ENCODE peak calls at places on chromosomes 7 and 10, in ten cellular contexts. Z, C, X, V, L, R, I, Q, P and U are unnamed samples.

GRCh38 chr10:80684217-80684616 is 146.5 kb downstream of the SH2D4B start:
- DNase-seq in P (no peak), I (no peak), R (no peak), Z (peak; percentile 51), Q (no peak), V (peak; percentile 63), C (no peak), L (no peak), X (no peak), U (no peak)

GRCh38 chr10:91159254-91159783 is 61.1 kb upstream of the PCGF5 start:
- DNase-seq in R (no peak), X (no peak), I (no peak), L (no peak), Z (no peak), V (peak; percentile 15), C (no peak), P (no peak), Q (no peak), U (no peak)

GRCh38 chr7:99459087-99459486 is 6.9 kb downstream of the ATP5MF start:
- DNase-seq in V (peak; percentile 49), R (no peak), Z (peak; percentile 48), L (no peak), Q (no peak), C (no peak), P (no peak), I (no peak), X (no peak), U (no peak)

GRCh38 chr7:7609330-7609729 is 31.2 kb upstream of the UMAD1 start:
- DNase-seq in Z (no peak), V (no peak), I (no peak), P (no peak), L (no peak), X (no peak), C (no peak), Q (no peak), R (no peak), U (no peak)

GRCh38 chr10:86851329-86852207 is 95.1 kb downstream of the BMPR1A start:
- DNase-seq in Q (no peak), X (peak; percentile 74), I (no peak), C (no peak), Z (no peak), R (no peak), V (peak; percentile 71), L (peak; percentile 23), P (no peak), U (no peak)

GRCh38 chr10:31697271-31698168 is 231.1 kb downstream of the ARHGAP12 start:
- DNase-seq in X (peak; percentile 42), C (no peak), Z (no peak), Q (peak; percentile 55), L (peak; percentile 90), I (peak; percentile 43), P (no peak), R (peak; percentile 25), V (peak; percentile 79), U (no peak)

GRCh38 chr10:52318822-52319464 is 4.9 kb downstream of the DKK1 start:
- DNase-seq in C (no peak), R (no peak), P (no peak), V (peak; percentile 95), Z (no peak), X (peak; percentile 71), Q (no peak), L (no peak), I (no peak), U (no peak)

GRCh38 chr10:21727452-21728168 is 193.6 kb downstream of the MLLT10 start:
- DNase-seq in R (no peak), V (peak; percentile 49), C (no peak), L (no peak), Q (peak; percentile 67), P (no peak), I (no peak), Z (no peak), X (no peak), U (no peak)

GRCh38 chr10:107544706-107545520 is 380.4 kb upstream of the SORCS1 start:
- DNase-seq in V (peak; percentile 18), I (no peak), R (no peak), Z (no peak), Q (no peak), X (no peak), L (no peak), P (no peak), C (no peak), U (peak; percentile 75)

GRCh38 chr10:23342213-23342884 is 2.2 kb downstream of the C10orf67 start:
- DNase-seq in R (no peak), X (no peak), V (no peak), I (no peak), L (no peak), Z (no peak), Q (no peak), C (no peak), P (no peak), U (no peak)

DNA sequence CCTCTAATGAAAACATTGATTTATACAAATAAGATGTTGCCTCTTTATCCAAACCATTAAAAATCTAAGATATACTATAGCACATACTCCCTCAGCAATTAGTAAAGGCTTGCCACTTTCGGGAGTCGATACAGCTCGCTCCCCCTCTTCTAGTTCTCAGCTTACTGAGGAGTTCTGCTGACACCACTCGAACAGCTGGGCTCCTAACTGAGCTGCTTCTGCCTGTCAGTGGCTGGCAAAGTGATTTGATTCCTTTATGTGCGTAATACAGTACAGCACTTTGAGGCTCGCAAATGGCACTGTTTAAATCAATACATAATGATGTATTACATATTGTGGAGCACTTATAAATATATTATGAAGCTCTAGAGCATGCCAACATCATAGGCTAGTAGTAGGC is 241.8 kb downstream of the CREB5 start:
- DNase-seq in L (no peak), R (no peak), Z (no peak), Q (no peak), P (no peak), V (no peak), I (no peak), X (no peak), C (no peak), U (no peak)
- TF ChIP-seq CTCF in L (no peak), R (no peak), Z (no peak), Q (no peak), P (no peak), V (no peak), I (no peak), X (no peak), C (no peak), U (no peak)

DNA sequence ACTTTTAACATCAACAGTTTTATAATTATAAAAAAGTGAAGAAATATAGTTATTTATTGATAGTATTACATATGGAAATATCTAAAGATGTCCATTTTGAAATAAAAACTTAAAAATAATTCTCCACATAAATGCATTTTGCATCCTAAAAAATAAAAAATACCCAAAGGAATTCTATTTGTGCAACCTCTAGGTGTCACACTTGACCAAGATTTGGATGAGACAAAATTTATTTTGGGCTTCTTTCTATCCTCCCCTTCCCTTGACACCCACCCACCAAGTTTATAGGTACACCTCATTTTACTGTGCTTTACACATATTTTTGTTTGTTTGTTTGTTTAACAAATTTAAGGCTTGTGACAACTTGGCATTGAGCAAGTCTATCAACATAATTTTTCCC is 3.3 kb upstream of the THSD7A start:
- DNase-seq in Z (no peak), P (no peak), R (no peak), X (no peak), L (no peak), I (no peak), V (peak; percentile 30), C (no peak), Q (no peak), U (no peak)
- TF ChIP-seq CTCF in Z (no peak), P (no peak), R (no peak), X (peak; percentile 22), L (no peak), I (peak; percentile 83), V (peak; percentile 52), C (no peak), Q (peak; percentile 24), U (peak; percentile 80)

DNA sequence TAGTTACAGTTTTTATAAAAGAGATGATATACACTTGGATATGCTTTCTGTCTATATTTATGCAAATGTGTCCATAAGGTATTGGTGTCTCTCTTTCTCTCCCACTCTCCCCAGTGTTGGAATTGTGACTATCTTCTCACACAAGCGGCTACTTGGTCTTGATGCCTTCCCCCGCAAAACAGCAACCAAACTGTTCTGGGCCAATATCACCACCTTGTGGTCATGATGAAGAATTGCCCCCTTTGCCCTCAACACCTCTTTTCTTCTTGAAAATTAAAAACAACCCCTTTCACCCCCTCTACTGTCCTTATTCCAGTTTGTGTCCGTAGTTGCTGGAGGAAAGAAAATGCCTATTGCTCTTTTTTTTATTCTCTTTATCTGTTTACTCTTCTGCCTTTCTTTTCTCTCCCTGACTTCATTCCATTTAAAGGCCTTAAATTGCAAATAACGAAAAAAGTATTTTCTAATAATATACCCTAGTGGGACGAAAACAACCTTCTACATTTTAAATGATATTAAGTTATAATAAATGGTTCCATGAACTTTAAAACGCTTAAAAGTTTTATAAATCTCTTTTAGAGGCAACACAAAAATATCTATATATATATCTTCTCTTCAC is 65.0 kb downstream of the IKZF1 start:
- DNase-seq in X (no peak), V (peak; percentile 58), P (no peak), Z (peak; percentile 81), Q (no peak), R (no peak), I (no peak), L (no peak), C (peak; percentile 18), U (no peak)
- TF ChIP-seq CTCF in X (no peak), V (peak; percentile 73), P (peak; percentile 88), Z (peak; percentile 61), Q (peak; percentile 33), R (peak; percentile 37), I (peak; percentile 81), L (peak; percentile 17), C (peak; percentile 76), U (peak; percentile 57)

GRCh38 chr7:115680921-115681320 is 349.6 kb downstream of the TFEC start:
- DNase-seq in R (no peak), V (no peak), P (no peak), X (no peak), Z (no peak), Q (no peak), C (peak; percentile 1), I (no peak), L (no peak), U (no peak)

GRCh38 chr7:115682507-115682906 is 348.1 kb downstream of the TFEC start:
- DNase-seq in Z (peak; percentile 6), C (no peak), I (no peak), L (no peak), P (no peak), R (no peak), Q (no peak), V (no peak), X (no peak), U (no peak)

GRCh38 chr7:115679423-115679822 is 351.1 kb downstream of the TFEC start:
- DNase-seq in R (no peak), C (no peak), X (no peak), I (no peak), V (no peak), Q (no peak), Z (no peak), L (no peak), P (no peak), U (no peak)

GRCh38 chr7:115678049-115678982 is 352.2 kb downstream of the TFEC start:
- DNase-seq in P (no peak), X (peak; percentile 89), Z (no peak), I (no peak), R (no peak), Q (peak; percentile 62), V (peak; percentile 56), C (no peak), L (no peak), U (no peak)

DNA sequence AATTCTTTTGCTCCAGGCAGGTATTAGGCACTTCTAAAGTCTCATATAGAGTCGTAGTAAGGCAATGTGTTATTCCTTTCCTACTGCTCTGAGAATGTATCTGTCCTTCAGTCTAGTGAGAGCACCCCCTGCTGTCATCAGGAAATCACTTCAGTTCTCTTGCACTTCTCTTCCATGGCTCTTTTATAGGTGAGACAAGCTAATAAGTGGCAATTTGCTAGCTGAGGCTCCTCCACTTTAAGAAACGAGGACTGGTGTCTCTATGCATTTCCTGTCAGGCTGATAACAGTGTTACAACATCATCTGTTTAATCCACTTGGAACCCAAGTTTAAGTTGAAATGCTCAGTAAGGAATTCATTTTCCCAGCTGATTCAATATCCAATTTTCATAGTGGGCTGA is 350.6 kb downstream of the TFEC start:
- DNase-seq in L (no peak), X (no peak), V (peak; percentile 86), Z (peak; percentile 49), R (no peak), I (no peak), P (no peak), Q (peak; percentile 56), C (peak; percentile 16), U (no peak)
- TF ChIP-seq CTCF in L (peak; percentile 21), X (peak; percentile 24), V (peak; percentile 77), Z (peak; percentile 33), R (no peak), I (peak; percentile 52), P (no peak), Q (peak; percentile 38), C (peak; percentile 41), U (peak; percentile 77)